ENCODE peak calls at places on chromosomes 13 and 19, in six cellular contexts. Q, G, L, U, M and K are unnamed samples.

GRCh38 chr19:12967907-12968306 is 1.5 kb upstream of the DAND5 start:
- DNase-seq in G (no peak), Q (no peak), M (no peak), L (no peak), U (no peak), K (no peak)

GRCh38 chr13:113649212-113649611 is 8.8 kb downstream of the ATP4B start:
- DNase-seq in M (no peak), G (no peak), Q (no peak), U (peak), L (no peak), K (no peak)

GRCh38 chr19:41159861-41160260 is 33.2 kb upstream of the CYP2S1 start:
- DNase-seq in Q (no peak), G (no peak), L (no peak), U (no peak), M (no peak), K (no peak)

GRCh38 chr19:3281026-3281425 is 56.6 kb downstream of the CELF5 start:
- DNase-seq in M (peak), Q (no peak), L (no peak), G (no peak), U (no peak), K (no peak)

GRCh38 chr13:53191091-53191490 is 162.5 kb downstream of the OLFM4 start:
- DNase-seq in Q (no peak), G (peak), M (no peak), L (peak), U (no peak), K (no peak)

GRCh38 chr13:74090397-74090796 is 43.8 kb downstream of the KLF12 start:
- DNase-seq in G (peak), M (no peak), Q (no peak), U (no peak), L (no peak), K (no peak)

GRCh38 chr13:114341003-114341777 is 26.9 kb downstream of the CHAMP1 start:
- DNase-seq in M (no peak), G (no peak), Q (no peak), L (no peak), U (no peak), K (no peak)

GRCh38 chr19:33263325-33264023 is 37.8 kb upstream of the SLC7A10 start:
- DNase-seq in L (no peak), M (no peak), Q (no peak), U (no peak), G (no peak), K (no peak)

GRCh38 chr19:6250024-6250605 is 29.7 kb downstream of the MLLT1 start:
- DNase-seq in U (no peak), M (no peak), G (peak), L (peak), Q (no peak), K (no peak)

GRCh38 chr19:9431475-9431874 is 3.9 kb downstream of the ZNF266 start:
- DNase-seq in U (peak), Q (no peak), M (no peak), G (peak), L (no peak), K (no peak)

GRCh38 chr19:56115490-56115889 is 5.6 kb downstream of the ZNF787 start:
- DNase-seq in Q (no peak), M (no peak), L (no peak), U (no peak), G (no peak), K (no peak)

GRCh38 chr19:48842744-48843162 is 6.5 kb upstream of the HSD17B14 start:
- DNase-seq in L (peak), Q (peak), G (peak), M (peak), U (peak), K (peak)

GRCh38 chr13:30565658-30566057 is 52.1 kb upstream of the USPL1 start:
- DNase-seq in U (no peak), Q (no peak), G (no peak), M (no peak), L (no peak), K (no peak)

GRCh38 chr13:30141773-30142501 is 165.4 kb downstream of the KATNAL1 start:
- DNase-seq in Q (no peak), U (no peak), M (no peak), G (peak), L (peak), K (no peak)

GRCh38 chr13:25468330-25469178 is 96.8 kb downstream of the ATP8A2 start:
- DNase-seq in G (peak), Q (no peak), M (peak), L (no peak), U (peak), K (no peak)

GRCh38 chr19:1657632-1658445 is 5.4 kb upstream of the TCF3 start:
- DNase-seq in M (no peak), U (no peak), Q (no peak), G (no peak), L (no peak), K (no peak)

GRCh38 chr19:4636151-4636717 is 3.1 kb upstream of the TNFAIP8L1 start:
- DNase-seq in M (peak), L (peak), G (peak), Q (peak), U (peak), K (peak)

GRCh38 chr13:30526612-30527217 is 61.0 kb upstream of the HMGB1 start:
- DNase-seq in Q (no peak), M (no peak), G (peak), U (peak), L (peak), K (no peak)

GRCh38 chr13:52411629-52412028 is 5.7 kb upstream of the THSD1 start:
- DNase-seq in Q (no peak), U (no peak), M (no peak), L (peak), G (peak), K (no peak)

GRCh38 chr19:47542030-47542475 is 27.2 kb upstream of the NAPA start:
- DNase-seq in Q (no peak), L (peak), M (no peak), G (peak), U (no peak), K (no peak)

GRCh38 chr19:18304496-18305312 is 18.2 kb downstream of the LSM4 start:
- DNase-seq in Q (peak), M (peak), G (peak), L (peak), U (peak), K (peak)

GRCh38 chr13:63206431-63206830 is 1790.8 kb upstream of the PCDH20 start:
- DNase-seq in U (no peak), G (peak), M (no peak), Q (no peak), L (no peak), K (no peak)

GRCh38 chr19:16366056-16366432 is 41.4 kb downstream of the KLF2 start:
- DNase-seq in Q (no peak), U (no peak), M (no peak), G (no peak), L (no peak), K (no peak)

GRCh38 chr13:98416408-98416807 is 160.5 kb downstream of the STK24 start:
- DNase-seq in Q (no peak), M (no peak), L (no peak), G (no peak), U (no peak), K (no peak)

GRCh38 chr19:44779150-44779549 is 1.5 kb downstream of the CBLC start:
- DNase-seq in G (no peak), U (no peak), L (no peak), M (no peak), Q (no peak), K (no peak)

GRCh38 chr19:51572908-51573307 is 1.8 kb downstream of the ZNF175 start:
- DNase-seq in Q (no peak), L (peak), G (peak), U (no peak), M (no peak), K (no peak)